ENCODE peak calls at places on chromosomes 6 and 20, in nine cellular contexts. B is upper lobe of left lung; E is CD8-positive, alpha-beta memory T cell; N is lower lobe of right lung; K is Peyer's patch; C is Caco-2; O is left ventricle myocardium inferior; R is PC-9; V is neuronal stem cell. D is an unnamed sample. For H3K4me1 and H3K9me3, the result is how much of the 10 kb centered on the place peaks cover.

GRCh38 chr6:130602151-130602770 is 224.9 kb upstream of the SMLR1 start:
- DNase-seq in B (no peak), E (no peak), N (no peak), K (no peak), C (no peak), O (no peak), R (peak), V (no peak), D (no peak)

GRCh38 chr6:50442531-50443040 is 270.7 kb upstream of the TFAP2D start:
- DNase-seq in B (no peak), E (no peak), N (no peak), K (no peak), C (no peak), O (no peak), R (no peak), V (no peak), D (no peak)

GRCh38 chr20:43459022-43459942 is 1.6 kb downstream of the SRSF6 start:
- DNase-seq in B (no peak), E (no peak), N (no peak), K (peak), C (peak), O (no peak), R (no peak), V (peak), D (no peak)

GRCh38 chr6:44176935-44177509 is 18.4 kb downstream of the CAPN11 start:
- DNase-seq in B (no peak), E (peak), N (no peak), K (no peak), C (no peak), O (no peak), R (no peak), V (no peak), D (no peak)

GRCh38 chr6:14458669-14459266 is 341.2 kb downstream of the CD83 start:
- DNase-seq in B (no peak), E (no peak), N (no peak), K (no peak), C (no peak), O (no peak), R (no peak), V (no peak), D (no peak)

GRCh38 chr20:11796041-11796440 is 121.7 kb upstream of the BTBD3 start:
- DNase-seq in B (no peak), E (no peak), N (no peak), K (no peak), C (no peak), O (no peak), R (no peak), V (no peak), D (no peak)

GRCh38 chr6:37222125-37222967 is 35.2 kb upstream of the TBC1D22B start:
- DNase-seq in B (peak), E (peak), N (peak), K (peak), C (peak), O (peak), R (peak), V (peak), D (peak)

GRCh38 chr6:144898741-144899140 is 613.6 kb downstream of the UTRN start:
- DNase-seq in B (no peak), E (no peak), N (no peak), K (no peak), C (no peak), O (no peak), R (no peak), V (no peak), D (no peak)

GRCh38 chr6:135323202-135323668 is 142.1 kb downstream of the MYB start:
- DNase-seq in B (no peak), E (no peak), N (no peak), K (no peak), C (no peak), O (no peak), R (no peak), V (no peak), D (no peak)

GRCh38 chr20:9498322-9498721 is 16.1 kb upstream of the LAMP5 start:
- DNase-seq in B (no peak), E (no peak), N (no peak), K (no peak), C (no peak), O (no peak), R (no peak), V (no peak), D (no peak)

GRCh38 chr6:34465551-34466241 is at the start of gene PACSIN1:
- DNase-seq in B (no peak), E (no peak), N (no peak), K (peak), C (peak), O (peak), R (peak), V (peak), D (no peak)

GRCh38 chr6:79833806-79834205 is 113.5 kb downstream of the ELOVL4 start:
- DNase-seq in B (no peak), E (no peak), N (no peak), K (no peak), C (no peak), O (no peak), R (no peak), V (no peak), D (no peak)

GRCh38 chr6:24376875-24377274 is 19.0 kb upstream of the DCDC2 start:
- DNase-seq in B (no peak), E (no peak), N (no peak), K (no peak), C (no peak), O (no peak), R (no peak), V (no peak), D (no peak)

GRCh38 chr6:28239636-28240035 is 12.4 kb downstream of the ZKSCAN4 start:
- DNase-seq in B (no peak), E (no peak), N (no peak), K (no peak), C (no peak), O (no peak), R (no peak), V (no peak), D (no peak)

GRCh38 chr6:169289671-169290408 is 36.2 kb upstream of the THBS2 start:
- DNase-seq in B (no peak), E (no peak), N (no peak), K (no peak), C (no peak), O (peak), R (no peak), V (no peak), D (no peak)

DNA sequence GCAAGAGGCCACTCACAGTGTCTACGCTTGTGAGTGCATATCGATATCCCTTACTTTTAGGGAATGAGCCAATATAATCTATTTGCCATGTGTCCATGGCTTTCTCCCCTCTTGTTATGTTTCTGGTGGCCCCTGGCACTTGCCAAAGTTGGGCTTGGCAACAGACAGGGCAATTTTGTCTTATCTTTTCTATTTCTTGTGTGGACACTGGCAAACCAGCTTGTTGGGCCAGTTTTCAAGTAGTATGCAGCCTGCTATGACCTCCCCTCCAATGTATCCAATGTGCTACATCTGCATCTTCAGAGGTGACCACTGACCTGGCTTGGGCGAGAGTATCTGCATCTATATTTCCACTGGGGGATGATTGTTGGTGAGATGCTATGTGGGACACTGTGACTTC is 29.2 kb downstream of the GSTA2 start:
- DNase-seq in B (no peak), E (no peak), N (no peak), K (no peak), C (no peak), O (no peak), R (no peak), V (no peak), D (no peak)
- H3K4me3 ChIP-seq in B (no peak), E (no peak), N (no peak), K (no peak), C (no peak), O (no peak), R (no peak), V (no peak), D (no peak)

GRCh38 chr6:125835221-125835744 is 44.5 kb downstream of the NCOA7 start:
- DNase-seq in B (peak), E (no peak), N (no peak), K (no peak), C (no peak), O (no peak), R (no peak), V (no peak), D (no peak)
- H3K4me1 ChIP-seq in B (under half), E (under half), N (half or more), K (under half), C (under half), O (half or more), R (under half), V (under half), D (under half)

DNA sequence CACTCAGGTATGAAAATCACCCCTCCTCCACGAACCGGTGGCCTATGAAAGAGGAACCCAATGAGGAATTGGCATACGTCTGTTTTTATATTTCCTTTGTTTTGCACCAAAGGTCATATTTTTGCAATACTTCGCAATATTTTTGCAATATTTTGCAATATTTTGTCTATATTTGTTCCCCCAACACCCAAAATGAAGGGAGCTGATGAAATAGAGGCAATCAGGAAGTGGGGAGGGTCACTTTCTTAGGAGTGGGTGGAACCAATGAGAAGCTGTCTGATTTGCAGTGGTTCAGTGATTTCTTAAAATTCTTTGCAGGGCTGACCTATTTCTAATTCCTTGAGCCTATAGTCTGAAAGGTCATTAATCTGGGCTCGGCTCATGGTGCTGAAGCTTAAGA is 296.7 kb upstream of the TSHZ2 start:
- DNase-seq in B (no peak), E (no peak), N (no peak), K (no peak), C (no peak), O (no peak), R (no peak), V (no peak), D (no peak)
- H3K9me3 ChIP-seq in B (under half), E (under half), N (under half), K (under half), C (under half), O (under half), R (under half), V (under half), D (under half)

GRCh38 chr20:49276201-49276894 is 1.5 kb downstream of the ZNFX1 start:
- DNase-seq in B (peak), E (peak), N (no peak), K (peak), C (no peak), O (no peak), R (peak), V (no peak), D (no peak)

GRCh38 chr20:49277786-49278035 is 146 bp downstream of the ZNFX1 start:
- DNase-seq in B (no peak), E (no peak), N (no peak), K (no peak), C (no peak), O (no peak), R (no peak), V (no peak), D (no peak)

GRCh38 chr20:49273696-49274277 is 4.1 kb downstream of the ZNFX1 start:
- DNase-seq in B (no peak), E (no peak), N (no peak), K (no peak), C (no peak), O (no peak), R (no peak), V (no peak), D (no peak)

GRCh38 chr20:49276895-49277785 is 717 bp downstream of the ZNFX1 start:
- DNase-seq in B (peak), E (peak), N (peak), K (peak), C (peak), O (peak), R (no peak), V (no peak), D (peak)

GRCh38 chr20:49275634-49276033 is 2.2 kb downstream of the ZNFX1 start:
- DNase-seq in B (no peak), E (no peak), N (no peak), K (no peak), C (no peak), O (no peak), R (peak), V (no peak), D (no peak)
- H3K4me3 ChIP-seq in B (peak), E (peak), N (peak), K (no peak), C (no peak), O (peak), R (no peak), V (no peak), D (no peak)

GRCh38 chr20:36117638-36118037 is 36.9 kb upstream of the EPB41L1 start:
- DNase-seq in B (peak), E (no peak), N (no peak), K (no peak), C (no peak), O (peak), R (no peak), V (no peak), D (peak)
- H3K4me1 ChIP-seq in B (under half), E (under half), N (under half), K (under half), C (under half), O (under half), R (under half), V (under half), D (under half)

DNA sequence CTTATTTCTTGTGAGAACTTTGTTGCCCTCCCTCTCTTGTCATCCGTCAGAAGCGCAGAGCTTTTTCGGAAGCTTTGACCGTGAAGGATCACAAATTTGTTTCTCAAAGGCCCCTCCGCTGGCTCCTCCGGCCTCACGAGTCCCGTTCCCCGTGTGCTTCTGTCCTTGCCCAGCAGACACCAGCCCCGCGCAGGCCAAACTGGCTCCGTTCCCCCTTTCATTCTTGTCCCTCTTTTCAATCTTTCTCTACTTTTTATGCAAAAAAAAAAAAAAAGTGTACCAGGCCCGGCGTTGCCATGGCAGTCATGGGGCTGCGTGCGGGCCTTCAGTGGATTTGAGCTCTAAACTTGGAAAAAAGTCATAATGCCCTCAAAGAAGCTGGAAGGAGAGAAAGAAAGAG is 670.6 kb downstream of the QKI start:
- DNase-seq in B (no peak), E (no peak), N (no peak), K (no peak), C (no peak), O (no peak), R (no peak), V (no peak), D (no peak)
- H3K9me3 ChIP-seq in B (under half), E (under half), N (under half), K (under half), C (under half), O (under half), R (under half), V (under half), D (under half)

DNA sequence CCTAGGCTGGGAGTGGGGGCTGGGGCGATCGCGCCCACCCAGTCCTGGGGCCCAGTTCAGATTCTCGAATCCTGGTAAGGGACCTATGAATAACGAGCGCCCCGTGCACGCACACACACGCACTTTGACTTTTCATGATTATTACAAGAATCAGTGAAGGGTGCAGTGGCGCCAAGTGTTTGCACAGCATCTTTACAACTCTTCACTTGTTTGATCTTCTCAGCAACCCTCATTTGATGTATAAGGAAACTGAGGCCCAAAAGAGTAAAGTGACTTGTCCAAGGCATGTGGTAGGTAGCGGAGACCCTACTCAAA is 863 bp upstream of the LRFN2 start:
- DNase-seq in B (no peak), E (no peak), N (no peak), K (no peak), C (no peak), O (no peak), R (no peak), V (no peak), D (no peak)
- H3K4me3 ChIP-seq in B (peak), E (no peak), N (peak), K (peak), C (peak), O (peak), R (no peak), V (no peak), D (no peak)

GRCh38 chr20:51661609-51662178 is 106.5 kb downstream of the ATP9A start:
- DNase-seq in B (no peak), E (no peak), N (no peak), K (no peak), C (peak), O (no peak), R (peak), V (no peak), D (no peak)
- H3K4me1 ChIP-seq in B (under half), E (under half), N (under half), K (under half), C (half or more), O (under half), R (under half), V (under half), D (under half)

DNA sequence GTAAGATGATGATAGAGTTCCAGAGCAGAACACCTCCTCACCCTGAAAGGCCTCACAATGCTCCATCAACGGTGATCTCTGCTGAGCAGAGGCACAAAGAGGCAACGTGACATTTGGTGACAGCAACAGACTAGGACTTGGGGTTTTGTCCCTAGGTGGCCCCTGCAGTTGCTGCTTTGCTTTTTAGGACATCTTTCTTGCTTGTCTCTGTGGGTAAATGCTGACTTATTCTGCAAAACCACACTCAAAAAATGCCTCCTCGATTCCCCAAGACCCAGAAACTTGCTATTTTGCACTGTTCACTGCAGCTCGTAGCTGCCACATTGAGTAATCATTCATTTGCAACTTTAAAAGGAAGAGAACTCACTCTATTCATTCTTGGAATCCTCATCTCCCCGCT is 209.9 kb downstream of the LY86 start:
- DNase-seq in B (no peak), E (no peak), N (no peak), K (no peak), C (no peak), O (no peak), R (no peak), V (no peak), D (no peak)
- H3K9me3 ChIP-seq in B (under half), E (under half), N (under half), K (under half), C (under half), O (under half), R (under half), V (under half), D (under half)

D was measured in aorta.